ENCODE peak calls at places on chromosome 6, in six cellular contexts. W, S, P, E, F and R are unnamed samples.

GRCh38 chr6:47669684-47670515 is 28.5 kb upstream of the ADGRF4 start:
- DNase-seq in W (no peak), S (no peak), P (no peak), F (peak; percentile 17), E (no peak), R (no peak)

GRCh38 chr6:130780137-130780536 is 47.1 kb upstream of the SMLR1 start:
- DNase-seq in E (no peak), S (no peak), F (no peak), P (no peak), W (no peak), R (no peak)

GRCh38 chr6:165556116-165556843 is 106.8 kb downstream of the PDE10A start:
- DNase-seq in E (peak; percentile 56), F (peak; percentile 52), P (no peak), S (no peak), W (no peak), R (no peak)

GRCh38 chr6:25176466-25176865 is 102.7 kb upstream of the CARMIL1 start:
- DNase-seq in E (no peak), S (no peak), F (no peak), P (no peak), W (no peak), R (no peak)

GRCh38 chr6:128036808-128037570 is 136.1 kb upstream of the THEMIS start:
- DNase-seq in S (no peak), E (no peak), F (no peak), P (no peak), W (no peak), R (no peak)

GRCh38 chr6:76764057-76764456 is 691.6 kb upstream of the IMPG1 start:
- DNase-seq in S (no peak), P (no peak), E (no peak), W (no peak), F (no peak), R (no peak)

GRCh38 chr6:79408598-79408997 is 128.6 kb downstream of the LCA5 start:
- DNase-seq in W (no peak), P (no peak), F (no peak), E (no peak), S (no peak), R (no peak)

GRCh38 chr6:42043787-42044475 is 6.4 kb upstream of the TAF8 start:
- DNase-seq in P (peak; percentile 85), S (no peak), E (peak; percentile 83), W (peak; percentile 86), F (peak; percentile 82), R (peak; percentile 86)

GRCh38 chr6:18122128-18123093 is at the start of gene NHLRC1:
- DNase-seq in W (peak; percentile 92), F (peak; percentile 80), P (peak; percentile 94), S (peak; percentile 67), E (peak; percentile 89), R (peak; percentile 90)

GRCh38 chr6:24329451-24329850 is 28.4 kb downstream of the DCDC2 start:
- DNase-seq in W (no peak), F (no peak), E (no peak), P (no peak), S (no peak), R (no peak)

GRCh38 chr6:81998432-81998831 is 246.0 kb upstream of the TENT5A start:
- DNase-seq in S (no peak), P (no peak), W (no peak), E (no peak), F (peak; percentile 68), R (no peak)

GRCh38 chr6:1592852-1593251 is 16.9 kb upstream of the FOXC1 start:
- DNase-seq in W (no peak), F (no peak), E (no peak), S (no peak), P (no peak), R (no peak)

GRCh38 chr6:53168516-53169257 is 20.0 kb upstream of the GCM1 start:
- DNase-seq in F (peak; percentile 28), S (no peak), W (no peak), P (no peak), E (no peak), R (no peak)

GRCh38 chr6:127366281-127367022 is 23.0 kb upstream of the ECHDC1 start:
- DNase-seq in F (peak; percentile 98), E (no peak), S (peak; percentile 85), P (no peak), W (no peak), R (no peak)

GRCh38 chr6:1777921-1778692 is 168.4 kb downstream of the FOXC1 start:
- DNase-seq in F (no peak), S (no peak), P (no peak), E (no peak), W (no peak), R (no peak)

GRCh38 chr6:42771741-42772100 is 10.1 kb upstream of the BICRAL start:
- DNase-seq in S (no peak), F (no peak), E (no peak), W (no peak), P (no peak), R (no peak)

GRCh38 chr6:127225497-127225896 is 41.2 kb upstream of the RNF146 start:
- DNase-seq in S (no peak), E (no peak), F (no peak), P (no peak), W (no peak), R (no peak)

GRCh38 chr6:56764081-56764566 is 121.4 kb upstream of the DST start:
- DNase-seq in E (no peak), W (no peak), S (no peak), F (no peak), P (no peak), R (no peak)

GRCh38 chr6:108113557-108114519 is 39.3 kb upstream of the OSTM1 start:
- DNase-seq in W (no peak), P (peak; percentile 46), S (peak; percentile 8), E (peak; percentile 27), F (peak; percentile 53), R (peak; percentile 16)

GRCh38 chr6:108114861-108115597 is 40.5 kb upstream of the OSTM1 start:
- DNase-seq in E (peak; percentile 67), F (peak; percentile 59), W (peak; percentile 75), S (peak; percentile 8), P (peak; percentile 82), R (peak; percentile 64)

GRCh38 chr6:108116424-108116780 is 41.9 kb upstream of the OSTM1 start:
- DNase-seq in S (no peak), E (no peak), F (no peak), P (no peak), W (no peak), R (no peak)

GRCh38 chr6:108116781-108117426 is 42.4 kb upstream of the OSTM1 start:
- DNase-seq in P (no peak), F (no peak), E (no peak), W (no peak), S (no peak), R (no peak)

GRCh38 chr6:108115598-108116058 is 41.1 kb upstream of the OSTM1 start:
- DNase-seq in P (peak; percentile 70), E (peak; percentile 70), F (no peak), S (no peak), W (peak; percentile 60), R (peak; percentile 25)
- TF ChIP-seq CTCF in P (peak; percentile 41), E (peak; percentile 53), F (peak; percentile 68), S (peak; percentile 35), W (peak; percentile 44), R (peak; percentile 30)

GRCh38 chr6:170290306-170291128 is at the start of gene DLL1:
- DNase-seq in W (peak; percentile 72), P (peak; percentile 62), S (no peak), F (no peak), E (peak; percentile 53), R (peak; percentile 60)

GRCh38 chr6:170292778-170293164 is 1.9 kb upstream of the DLL1 start:
- DNase-seq in E (no peak), F (no peak), P (no peak), W (no peak), S (no peak), R (no peak)

GRCh38 chr6:170291271-170292110 is 613 bp upstream of the DLL1 start:
- DNase-seq in P (peak; percentile 68), W (peak; percentile 79), E (peak; percentile 52), S (no peak), F (no peak), R (peak; percentile 78)

GRCh38 chr6:170293411-170293844 is 2.5 kb upstream of the DLL1 start:
- DNase-seq in S (no peak), W (no peak), E (no peak), F (no peak), P (no peak), R (no peak)

DNA sequence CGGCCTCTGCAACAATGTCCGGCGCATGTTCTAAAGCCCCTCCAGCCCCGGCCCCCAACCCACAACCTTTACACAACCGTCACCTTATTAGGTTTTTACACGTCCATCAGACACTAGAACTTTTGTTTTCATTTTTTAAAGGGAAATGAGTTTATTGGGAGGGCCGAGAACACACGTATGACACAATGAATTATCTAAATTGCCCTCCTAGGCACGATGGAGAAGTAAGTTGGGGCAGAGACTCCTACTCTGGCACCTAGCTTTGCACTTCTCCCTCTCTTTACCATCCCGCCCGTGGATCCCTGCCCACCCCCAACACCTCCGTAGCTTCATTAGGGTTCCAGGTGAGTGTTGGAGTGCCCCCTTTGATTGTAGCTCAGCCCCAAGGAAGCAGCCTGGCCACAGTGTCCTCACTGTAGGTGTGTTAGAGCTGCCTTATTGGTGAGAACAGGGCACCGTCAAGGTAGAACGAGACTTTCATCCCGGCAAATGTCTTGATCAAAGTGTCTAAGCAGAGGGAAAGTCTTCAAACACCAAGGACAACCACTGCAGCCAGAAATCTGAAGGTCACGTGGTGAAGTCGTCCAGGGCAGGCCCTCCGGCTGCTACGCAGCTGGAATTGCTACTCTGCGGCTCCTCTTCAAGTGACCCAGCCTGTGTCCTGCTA is 1.4 kb upstream of the DLL1 start:
- DNase-seq in F (no peak), E (no peak), P (no peak), W (no peak), S (no peak), R (no peak)
- H3K4me3 ChIP-seq in F (no peak overlapping the region), E (no peak overlapping the region), P (peak overlapping the region; percentile 84), W (peak overlapping the region; percentile 40), S (no peak overlapping the region), R (peak overlapping the region; percentile 90)

DNA sequence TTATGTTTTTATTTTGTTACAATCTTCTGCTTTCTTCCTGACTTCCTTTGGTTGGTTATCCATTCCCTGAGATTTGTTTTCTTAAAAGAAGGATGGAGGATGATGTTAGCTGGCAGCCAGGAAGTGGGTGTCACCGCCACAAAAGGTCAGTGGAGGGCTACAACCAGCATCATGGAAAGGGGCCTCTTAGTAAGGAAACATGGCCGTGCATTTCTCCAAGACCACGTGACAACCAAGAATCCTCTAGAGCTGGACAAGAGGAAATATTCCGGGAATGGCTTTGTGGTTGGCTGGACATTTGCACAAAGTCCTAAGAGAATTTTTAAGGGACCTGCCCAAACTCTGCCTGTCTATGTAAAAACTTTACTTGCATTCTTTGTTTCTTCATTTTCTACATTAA is 400.0 kb upstream of the MARCKS start:
- DNase-seq in W (no peak), S (no peak), F (peak; percentile 95), E (peak; percentile 13), P (no peak), R (no peak)
- H3K27ac ChIP-seq in W (no peak overlapping the region), S (no peak overlapping the region), F (peak overlapping the region; percentile 75), E (no peak overlapping the region), P (no peak overlapping the region), R (no peak overlapping the region)

DNA sequence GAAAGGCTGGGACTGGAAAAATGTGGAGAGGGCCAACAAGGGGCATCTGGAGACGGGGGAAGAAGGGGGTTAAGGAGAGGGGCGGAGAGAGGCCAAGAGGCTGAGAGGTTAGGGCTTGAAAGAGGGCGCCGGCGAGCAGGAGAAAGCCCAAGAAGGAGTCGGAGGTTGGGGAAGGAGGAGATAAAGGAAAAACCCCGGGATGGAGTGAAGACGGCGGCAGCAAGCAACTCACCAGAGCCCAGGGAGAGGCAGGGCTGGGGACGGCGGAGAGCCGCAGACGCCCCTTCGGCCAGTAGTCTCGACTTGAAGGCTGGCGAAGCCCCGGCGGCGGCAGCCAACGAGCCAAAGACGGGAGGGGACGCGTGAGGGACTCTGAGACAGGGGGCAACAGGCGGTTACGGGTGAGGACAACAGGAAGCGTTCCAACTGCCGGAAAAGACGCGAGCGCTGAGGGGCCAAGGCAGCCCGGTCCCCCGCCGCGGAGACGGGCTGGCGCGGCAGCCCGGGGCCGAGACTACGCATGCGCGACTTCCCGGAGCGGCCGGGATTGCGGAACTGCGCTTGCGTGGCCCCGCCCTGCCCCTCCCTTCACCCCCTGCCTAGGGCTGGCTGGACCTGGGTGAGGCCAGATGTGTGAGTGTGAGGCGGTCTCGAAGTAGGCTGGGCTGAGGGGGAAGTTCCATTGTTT is at the start of gene STK38:
- DNase-seq in W (peak; percentile 93), E (peak; percentile 94), F (peak; percentile 70), P (peak; percentile 93), S (peak; percentile 65), R (peak; percentile 93)
- TF ChIP-seq CTCF in W (no peak), E (no peak), F (peak; percentile 28), P (no peak), S (no peak), R (peak; percentile 16)